ENCODE peak calls at places on chromosomes 5 and 9, in four cellular contexts. V is gastrocnemius medialis, W is cardiac fibroblast, U is AG04450. L is an unnamed sample.

GRCh38 chr9:61667559-61668121 is 477.8 kb downstream of the SPATA31A7 start:
- DNase-seq in V (no peak), W (no peak), U (no peak), L (no peak)

GRCh38 chr5:158538506-158539074 is 561.1 kb downstream of the EBF1 start:
- DNase-seq in V (no peak), W (no peak), U (no peak), L (no peak)

GRCh38 chr9:14211564-14211963 is 102.4 kb downstream of the NFIB start:
- DNase-seq in V (no peak), W (no peak), U (no peak), L (no peak)

GRCh38 chr5:171207256-171207866 is 101.7 kb upstream of the TLX3 start:
- DNase-seq in V (no peak), W (peak), U (peak), L (peak)

GRCh38 chr9:114791736-114792135 is 14.1 kb downstream of the TNFSF15 start:
- DNase-seq in V (no peak), W (no peak), U (no peak), L (no peak)

GRCh38 chr5:53616939-53617549 is 56.6 kb downstream of the NDUFS4 start:
- DNase-seq in V (no peak), W (peak), U (no peak), L (no peak)

GRCh38 chr5:163498886-163499285 is 6.5 kb upstream of the MAT2B start:
- DNase-seq in V (no peak), W (peak), U (no peak), L (no peak)

GRCh38 chr5:13322769-13323168 is 621.7 kb downstream of the DNAH5 start:
- DNase-seq in V (no peak), W (no peak), U (no peak), L (no peak)

GRCh38 chr9:91824591-91825339 is 125.3 kb downstream of the ROR2 start:
- DNase-seq in V (no peak), W (no peak), U (no peak), L (peak)

GRCh38 chr5:86766103-86766502 is 148.4 kb downstream of the COX7C start:
- DNase-seq in V (no peak), W (no peak), U (no peak), L (no peak)

GRCh38 chr5:68070641-68071191 is 144.8 kb upstream of the PIK3R1 start:
- DNase-seq in V (no peak), W (peak), U (no peak), L (peak)

GRCh38 chr9:95923794-95924193 is 48.3 kb downstream of the ERCC6L2 start:
- DNase-seq in V (no peak), W (no peak), U (no peak), L (no peak)

GRCh38 chr9:123522921-123523320 is 166.9 kb downstream of the CRB2 start:
- DNase-seq in V (no peak), W (no peak), U (no peak), L (peak)

GRCh38 chr9:106927916-106928315 is 65.0 kb downstream of the ZNF462 start:
- DNase-seq in V (no peak), W (peak), U (no peak), L (peak)

GRCh38 chr5:9251379-9251980 is 294.4 kb downstream of the SEMA5A start:
- DNase-seq in V (no peak), W (peak), U (no peak), L (peak)

GRCh38 chr5:139241139-139241538 is 43.0 kb upstream of the SIL1 start:
- DNase-seq in V (no peak), W (no peak), U (no peak), L (no peak)

GRCh38 chr9:135487281-135488012 is 7.9 kb downstream of the PPP1R26 start:
- DNase-seq in V (no peak), W (no peak), U (no peak), L (no peak)

GRCh38 chr9:684055-684949 is 157.2 kb upstream of the DMRT1 start:
- DNase-seq in V (peak), W (peak), U (no peak), L (peak)

GRCh38 chr5:18312016-18312415 is 677.8 kb downstream of the TAF11L14 start:
- DNase-seq in V (no peak), W (no peak), U (no peak), L (no peak)
- TF ChIP-seq CTCF in V (no peak), W (no peak), U (no peak), L (no peak)

GRCh38 chr5:65862384-65862783 is 64.0 kb upstream of the ERBIN start:
- DNase-seq in V (no peak), W (peak), U (no peak), L (peak)
- H3K4me3 ChIP-seq in V (no peak), W (no peak), U (no peak), L (no peak)

DNA sequence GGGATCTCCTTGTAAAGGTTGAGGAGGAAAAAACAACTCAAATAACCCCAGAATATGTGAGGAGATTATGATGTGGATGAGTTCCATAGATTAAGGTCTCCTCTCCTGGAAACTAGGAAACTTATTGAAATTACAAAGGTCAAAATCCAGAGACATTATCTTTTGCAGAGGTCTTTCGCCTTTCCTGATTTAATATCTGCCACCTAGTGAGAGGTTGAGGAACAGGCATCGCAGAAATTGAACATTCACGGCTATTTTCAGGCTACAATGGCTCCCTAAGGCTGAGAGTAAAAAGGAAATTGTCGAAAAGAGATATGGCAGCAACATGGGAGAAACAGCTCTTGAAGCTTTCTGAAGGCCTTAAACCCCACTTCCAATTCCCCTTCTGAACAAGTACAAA is 127.5 kb upstream of the PLCXD3 start:
- DNase-seq in V (no peak), W (peak), U (no peak), L (no peak)
- TF ChIP-seq CTCF in V (no peak), W (peak), U (peak), L (peak)

GRCh38 chr5:168743617-168744016 is 164.4 kb upstream of the PANK3 start:
- DNase-seq in V (no peak), W (no peak), U (no peak), L (no peak)

GRCh38 chr5:168737066-168737465 is 157.9 kb upstream of the PANK3 start:
- DNase-seq in V (no peak), W (no peak), U (no peak), L (no peak)

GRCh38 chr5:168736201-168736940 is 157.2 kb upstream of the PANK3 start:
- DNase-seq in V (no peak), W (no peak), U (no peak), L (no peak)

GRCh38 chr5:168740821-168741213 is 161.6 kb upstream of the PANK3 start:
- DNase-seq in V (no peak), W (no peak), U (no peak), L (no peak)

DNA sequence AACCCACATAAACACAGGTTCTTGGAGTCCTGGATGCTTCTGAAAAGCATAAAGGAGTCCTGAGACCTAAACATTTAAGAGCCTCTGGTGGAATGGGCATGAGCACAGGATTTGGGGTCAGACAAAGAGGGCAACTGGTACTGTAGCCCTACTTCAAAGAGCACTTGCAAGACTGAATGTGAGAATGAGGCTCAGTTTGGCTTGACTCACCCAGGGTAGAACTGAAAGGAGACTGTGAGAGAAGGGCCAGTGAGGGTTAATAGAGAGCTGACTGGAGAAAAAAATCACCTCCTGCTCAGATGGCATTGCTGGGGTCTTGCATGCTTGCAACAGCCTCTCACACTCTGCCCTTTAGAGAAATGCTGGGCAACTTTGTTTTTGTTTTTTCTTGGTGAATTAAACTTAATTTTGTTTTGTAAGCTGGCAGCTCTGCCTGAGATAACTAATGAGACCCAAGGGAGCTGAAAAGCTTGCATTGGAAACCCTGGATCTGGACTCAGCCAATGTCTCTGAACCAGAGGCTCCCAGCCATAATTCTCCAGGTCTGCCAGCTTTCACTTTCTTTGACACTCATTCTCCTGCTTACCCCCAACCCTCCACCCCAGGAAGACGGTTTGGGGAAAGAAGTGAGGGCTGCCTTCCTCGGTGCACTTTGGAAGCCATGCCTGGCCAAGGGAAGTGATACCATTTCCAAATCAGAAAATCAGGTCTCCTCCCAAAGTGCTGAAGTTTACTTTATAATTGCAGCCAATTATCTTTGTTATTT is 161.1 kb upstream of the PANK3 start:
- DNase-seq in V (no peak), W (no peak), U (no peak), L (no peak)
- H3K4me3 ChIP-seq in V (peak), W (no peak), U (no peak), L (no peak)

GRCh38 chr5:16784843-16785791 is 151.0 kb downstream of the MYO10 start:
- DNase-seq in V (no peak), W (peak), U (no peak), L (no peak)
- TF ChIP-seq CTCF in V (no peak), W (no peak), U (no peak), L (no peak)

L was measured in AG10803.